ENCODE peak calls at places on chromosomes 5 and 9, in six cellular contexts. E is IMR-90, C is neuronal stem cell, D is H9, A is H1, Y is trophoblast cell. Q is an unnamed sample.
A peak's percentile ranks its signal among the peaks of the same experiment; 100 is the strongest.

GRCh38 chr9:133054966-133055365 is 6.8 kb upstream of the CEL start:
- DNase-seq in D (no peak), E (peak; percentile 40), C (no peak), Y (no peak), A (no peak), Q (no peak)

GRCh38 chr5:143036146-143036927 is 266.2 kb downstream of the ARHGAP26 start:
- DNase-seq in D (no peak), C (no peak), A (no peak), E (no peak), Y (no peak), Q (no peak)

GRCh38 chr5:95643152-95643551 is 3.4 kb upstream of the RFESD start:
- DNase-seq in D (no peak), A (no peak), E (no peak), Y (no peak), C (no peak), Q (no peak)

GRCh38 chr5:167011196-167011595 is 1280.2 kb upstream of the WWC1 start:
- DNase-seq in E (no peak), Y (no peak), D (no peak), C (no peak), A (no peak), Q (no peak)

GRCh38 chr5:41161271-41161670 is 52.1 kb downstream of the C6 start:
- DNase-seq in D (no peak), A (no peak), C (no peak), E (peak; percentile 77), Y (no peak), Q (no peak)

GRCh38 chr5:107428303-107428761 is 242.4 kb downstream of the EFNA5 start:
- DNase-seq in D (no peak), Y (no peak), A (no peak), E (no peak), C (no peak), Q (no peak)

GRCh38 chr9:126404459-126404858 is 77.8 kb downstream of the MVB12B start:
- DNase-seq in C (no peak), E (no peak), Y (no peak), A (no peak), D (no peak), Q (no peak)

GRCh38 chr5:179432547-179432946 is 87.3 kb upstream of the ADAMTS2 start:
- DNase-seq in C (no peak), E (no peak), D (no peak), Y (no peak), A (no peak), Q (no peak)

GRCh38 chr5:138649316-138649720 is 74.1 kb upstream of the HSPA9 start:
- DNase-seq in E (no peak), C (no peak), D (peak; percentile 54), A (no peak), Y (no peak), Q (no peak)

GRCh38 chr5:179960204-179960831 is 52.6 kb upstream of the TBC1D9B start:
- DNase-seq in A (no peak), Y (no peak), E (no peak), C (no peak), D (no peak), Q (no peak)

GRCh38 chr9:121322037-121322736 is 47.9 kb downstream of the STOM start:
- DNase-seq in C (no peak), D (no peak), Y (no peak), A (no peak), E (peak; percentile 98), Q (peak; percentile 97)

GRCh38 chr5:170100051-170100943 is 5.4 kb upstream of the FOXI1 start:
- DNase-seq in A (peak; percentile 93), E (peak; percentile 69), D (peak; percentile 87), Y (peak; percentile 59), C (peak; percentile 89), Q (peak; percentile 80)

GRCh38 chr5:44266882-44267577 is 122.2 kb downstream of the FGF10 start:
- DNase-seq in D (no peak), Y (no peak), C (no peak), E (no peak), A (no peak), Q (no peak)

GRCh38 chr5:73818357-73818756 is 192.4 kb downstream of the ARHGEF28 start:
- DNase-seq in C (no peak), A (no peak), Y (peak; percentile 1), E (peak; percentile 90), D (no peak), Q (no peak)

GRCh38 chr5:19902316-19902934 is 85.6 kb downstream of the CDH18 start:
- DNase-seq in E (no peak), C (no peak), A (no peak), Y (no peak), D (peak; percentile 37), Q (no peak)
- H2BK120ac ChIP-seq in E (no peak overlapping the region), C (no peak overlapping the region), A (peak overlapping the region; percentile 39), Y (no peak overlapping the region), D (no peak overlapping the region), Q (no peak overlapping the region)

DNA sequence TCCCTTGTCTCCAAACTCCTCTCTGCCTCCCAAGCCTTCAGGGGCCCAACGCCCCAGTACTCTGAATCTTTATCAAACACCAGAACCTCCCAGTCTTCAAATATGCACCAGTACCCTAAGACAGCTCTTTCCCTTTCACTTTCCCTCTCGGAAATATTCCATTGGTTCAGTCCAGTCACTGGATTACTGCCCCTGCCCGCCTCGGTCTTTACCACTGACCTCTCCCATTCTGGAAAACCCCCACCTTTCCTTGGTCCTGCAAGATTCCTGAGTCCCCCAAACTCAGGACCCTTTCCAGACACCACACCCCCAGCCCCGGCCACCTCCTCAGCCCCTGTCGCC is 739 bp downstream of the C5orf15 start:
- DNase-seq in Y (no peak), E (peak; percentile 59), A (no peak), C (no peak), D (no peak), Q (peak; percentile 90)
- H4K8ac ChIP-seq in Y (peak overlapping the region; percentile 98), E (peak overlapping the region; percentile 93), A (peak overlapping the region; percentile 96), C (no peak overlapping the region), D (no peak overlapping the region), Q (no peak overlapping the region)

DNA sequence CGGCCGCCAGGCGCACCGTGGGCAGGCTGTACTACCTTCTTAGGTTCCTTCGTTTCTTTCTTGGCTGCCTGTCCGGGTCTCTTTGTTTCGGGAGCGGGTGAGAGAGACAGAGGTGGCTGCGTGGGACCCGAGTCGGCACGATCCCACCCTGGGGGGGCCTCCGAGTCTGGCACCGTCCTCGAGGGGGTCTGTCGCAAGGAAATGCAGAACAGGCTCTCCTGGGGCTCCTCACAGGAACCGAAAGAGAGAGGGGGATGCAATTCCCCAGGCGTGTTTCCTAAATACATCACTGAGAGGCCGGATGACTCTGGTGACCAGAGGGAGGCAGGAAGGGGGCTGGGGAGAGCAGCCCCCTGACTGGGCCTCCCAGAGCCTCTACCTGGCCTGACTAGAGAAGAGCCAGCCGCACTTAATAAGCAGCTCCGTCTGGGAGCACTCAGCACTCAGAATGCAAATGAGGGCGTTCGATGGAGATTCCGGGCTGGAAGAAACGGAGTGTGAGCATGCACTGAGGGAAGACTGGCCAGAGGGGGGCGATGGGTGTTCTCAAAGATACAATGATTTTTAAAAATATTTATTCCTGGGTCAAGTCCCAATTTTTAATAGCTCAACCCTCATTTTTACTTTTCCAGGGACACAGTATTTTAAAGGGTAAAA is 11.7 kb upstream of the INPP5E start:
- DNase-seq in E (no peak), Y (no peak), D (no peak), A (no peak), C (no peak), Q (no peak)
- H3K14ac ChIP-seq in E (no peak overlapping the region), Y (no peak overlapping the region), D (no peak overlapping the region), A (no peak overlapping the region), C (no peak overlapping the region), Q (no peak overlapping the region)

GRCh38 chr5:9596833-9597232 is 33.3 kb downstream of the TAS2R1 start:
- DNase-seq in A (no peak), D (no peak), E (no peak), C (no peak), Y (no peak), Q (no peak)
- H2BK120ac ChIP-seq in A (no peak overlapping the region), D (no peak overlapping the region), E (no peak overlapping the region), C (no peak overlapping the region), Y (no peak overlapping the region), Q (no peak overlapping the region)

GRCh38 chr9:35510745-35511428 is 21.0 kb downstream of the RUSC2 start:
- DNase-seq in C (no peak), D (no peak), A (no peak), E (peak; percentile 96), Y (peak; percentile 86), Q (peak; percentile 96)
- H4K8ac ChIP-seq in C (no peak overlapping the region), D (no peak overlapping the region), A (no peak overlapping the region), E (peak overlapping the region; percentile 67), Y (peak overlapping the region; percentile 66), Q (peak overlapping the region; percentile 38)

GRCh38 chr9:7794196-7794595 is 5.4 kb downstream of the DMAC1 start:
- DNase-seq in A (no peak), Y (no peak), D (no peak), C (no peak), E (no peak), Q (no peak)
- H3K14ac ChIP-seq in A (no peak overlapping the region), Y (no peak overlapping the region), D (no peak overlapping the region), C (no peak overlapping the region), E (no peak overlapping the region), Q (no peak overlapping the region)

DNA sequence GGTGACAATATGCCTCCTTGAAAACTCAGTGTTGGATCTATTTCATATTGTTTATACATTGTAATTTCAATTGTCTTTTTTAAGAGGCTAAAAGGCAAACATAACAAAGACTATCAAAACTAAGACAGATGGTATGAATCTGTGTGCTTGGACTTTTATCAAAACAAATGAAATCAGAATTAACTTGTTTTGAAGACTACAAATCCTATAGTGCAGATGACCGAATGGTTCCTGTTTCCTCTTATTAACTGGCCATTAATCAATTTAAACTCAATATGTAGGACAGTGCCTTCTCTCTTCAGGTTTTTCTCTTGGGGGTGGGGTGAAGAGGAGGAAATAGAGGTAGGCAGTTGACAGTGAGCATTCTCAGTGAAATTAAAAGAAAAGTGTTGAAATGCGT is 366.8 kb upstream of the GRAMD2B start:
- DNase-seq in A (no peak), D (no peak), Y (no peak), C (no peak), E (no peak), Q (no peak)
- H2BK120ac ChIP-seq in A (peak overlapping the region; percentile 99), D (no peak overlapping the region), Y (no peak overlapping the region), C (no peak overlapping the region), E (no peak overlapping the region), Q (no peak overlapping the region)

DNA sequence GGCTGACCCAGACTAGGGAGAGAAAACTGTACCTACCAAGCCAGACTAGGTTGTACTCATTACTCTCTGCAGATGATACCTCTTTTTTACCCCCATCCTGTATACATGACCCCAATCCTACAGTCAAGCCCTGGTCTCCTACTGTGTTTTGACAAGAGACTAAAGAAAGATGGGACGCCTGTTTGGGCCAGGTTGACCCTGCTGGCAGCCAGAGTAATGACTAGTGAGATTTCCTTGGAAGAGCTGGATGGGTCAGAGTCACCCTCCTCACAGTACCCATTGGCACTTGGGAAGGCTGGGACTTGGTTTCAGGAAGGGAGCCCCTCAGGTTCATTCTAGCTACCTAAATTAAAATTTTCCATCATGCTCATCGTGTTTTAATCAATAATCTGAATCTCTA is 89.7 kb upstream of the NR4A3 start:
- DNase-seq in E (no peak), D (no peak), Y (no peak), C (no peak), A (no peak), Q (no peak)
- H4K8ac ChIP-seq in E (no peak overlapping the region), D (no peak overlapping the region), Y (no peak overlapping the region), C (no peak overlapping the region), A (no peak overlapping the region), Q (no peak overlapping the region)

DNA sequence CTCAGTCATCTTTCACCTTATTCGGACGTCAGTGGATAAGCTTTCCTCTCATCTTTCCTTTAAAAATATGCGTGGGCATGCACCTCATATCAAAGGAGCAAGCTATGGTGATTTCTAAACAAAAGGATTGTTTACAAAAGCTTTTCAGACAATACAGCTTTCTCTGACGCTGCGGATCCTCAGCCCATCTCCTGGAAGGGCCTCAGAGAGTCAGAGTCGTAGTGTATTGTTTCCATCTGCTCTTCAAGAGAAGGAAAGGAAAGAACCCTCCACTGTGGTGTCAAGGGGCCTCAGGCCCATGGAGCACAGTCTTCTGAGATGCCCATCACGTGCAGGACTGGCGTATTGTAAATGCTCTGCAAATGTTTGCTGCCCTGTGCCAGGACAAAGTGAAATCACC is 163.4 kb upstream of the MAP1B start:
- DNase-seq in E (no peak), D (no peak), Y (no peak), C (no peak), A (no peak), Q (no peak)
- H3K14ac ChIP-seq in E (no peak overlapping the region), D (no peak overlapping the region), Y (no peak overlapping the region), C (no peak overlapping the region), A (no peak overlapping the region), Q (no peak overlapping the region)